ENCODE peak calls at places on chromosomes 4 and X, in seven cellular contexts. One of them, this sample, is unnamed.

GRCh38 chr4:667545-667925 is 6.5 kb downstream of the ATP5ME start:
- DNase-seq in amygdala: no peak
- DNase-seq in AG09309: no peak
- DNase-seq in GM19239: no peak
- DNase-seq in adipocyte: no peak
- DNase-seq in substantia nigra: no peak
- DNase-seq in effector CD4-positive, alpha-beta T cell: no peak
- DNase-seq in this sample: no peak

GRCh38 chr4:121192013-121192412 is 27.9 kb upstream of the TNIP3 start:
- DNase-seq in adipocyte: no peak
- DNase-seq in AG09309: no peak
- DNase-seq in amygdala: no peak
- DNase-seq in substantia nigra: no peak
- DNase-seq in GM19239: no peak
- DNase-seq in effector CD4-positive, alpha-beta T cell: no peak
- DNase-seq in this sample: no peak

GRCh38 chr4:63296773-63297172 is 1112.5 kb downstream of the TECRL start:
- DNase-seq in adipocyte: no peak
- DNase-seq in substantia nigra: no peak
- DNase-seq in amygdala: no peak
- DNase-seq in GM19239: no peak
- DNase-seq in AG09309: no peak
- DNase-seq in effector CD4-positive, alpha-beta T cell: no peak
- DNase-seq in this sample: no peak

GRCh38 chrX:2342878-2343277 is 157.9 kb downstream of the DHRSX start:
- DNase-seq in AG09309: no peak
- DNase-seq in effector CD4-positive, alpha-beta T cell: no peak
- DNase-seq in substantia nigra: no peak
- DNase-seq in GM19239: no peak
- DNase-seq in amygdala: no peak
- DNase-seq in adipocyte: peak; percentile 70
- DNase-seq in this sample: no peak

GRCh38 chr4:73823756-73824155 is 12.7 kb upstream of the CXCL6 start:
- DNase-seq in effector CD4-positive, alpha-beta T cell: no peak
- DNase-seq in GM19239: no peak
- DNase-seq in substantia nigra: no peak
- DNase-seq in amygdala: no peak
- DNase-seq in adipocyte: no peak
- DNase-seq in AG09309: no peak
- DNase-seq in this sample: no peak

GRCh38 chr4:95732061-95732460 is 107.8 kb upstream of the PDHA2 start:
- DNase-seq in substantia nigra: no peak
- DNase-seq in amygdala: no peak
- DNase-seq in adipocyte: peak; percentile 24
- DNase-seq in GM19239: no peak
- DNase-seq in AG09309: no peak
- DNase-seq in effector CD4-positive, alpha-beta T cell: no peak
- DNase-seq in this sample: no peak

GRCh38 chr4:138650917-138651564 is 364.5 kb upstream of the NOCT start:
- DNase-seq in substantia nigra: no peak
- DNase-seq in AG09309: peak; percentile 93
- DNase-seq in amygdala: no peak
- DNase-seq in adipocyte: peak; percentile 66
- DNase-seq in effector CD4-positive, alpha-beta T cell: no peak
- DNase-seq in GM19239: no peak
- DNase-seq in this sample: no peak

GRCh38 chr4:56147371-56147770 is 198.6 kb downstream of the CEP135 start:
- DNase-seq in effector CD4-positive, alpha-beta T cell: no peak
- DNase-seq in adipocyte: peak; percentile 79
- DNase-seq in substantia nigra: no peak
- DNase-seq in GM19239: no peak
- DNase-seq in amygdala: no peak
- DNase-seq in AG09309: no peak
- DNase-seq in this sample: no peak

GRCh38 chr4:87811977-87812376 is 12.6 kb downstream of the IBSP start:
- DNase-seq in AG09309: no peak
- DNase-seq in adipocyte: peak; percentile 17
- DNase-seq in substantia nigra: no peak
- DNase-seq in GM19239: no peak
- DNase-seq in amygdala: no peak
- DNase-seq in effector CD4-positive, alpha-beta T cell: no peak
- DNase-seq in this sample: no peak

GRCh38 chrX:2823795-2824386 is 4.8 kb upstream of the GYG2 start:
- DNase-seq in substantia nigra: peak; percentile 0
- DNase-seq in GM19239: no peak
- DNase-seq in AG09309: no peak
- DNase-seq in effector CD4-positive, alpha-beta T cell: no peak
- DNase-seq in adipocyte: no peak
- DNase-seq in amygdala: no peak
- DNase-seq in this sample: no peak

GRCh38 chrX:120672389-120672788 is 42.5 kb upstream of the C1GALT1C1 start:
- DNase-seq in AG09309: peak; percentile 50
- DNase-seq in amygdala: no peak
- DNase-seq in adipocyte: peak; percentile 78
- DNase-seq in substantia nigra: no peak
- DNase-seq in effector CD4-positive, alpha-beta T cell: no peak
- DNase-seq in GM19239: no peak
- DNase-seq in this sample: no peak

GRCh38 chr4:14168919-14169318 is 541.4 kb upstream of the BOD1L1 start:
- DNase-seq in effector CD4-positive, alpha-beta T cell: no peak
- DNase-seq in adipocyte: peak; percentile 63
- DNase-seq in GM19239: no peak
- DNase-seq in substantia nigra: no peak
- DNase-seq in AG09309: peak; percentile 56
- DNase-seq in amygdala: no peak
- DNase-seq in this sample: no peak

GRCh38 chr4:8846864-8847263 is 24.8 kb downstream of the HMX1 start:
- DNase-seq in substantia nigra: no peak
- DNase-seq in amygdala: no peak
- DNase-seq in effector CD4-positive, alpha-beta T cell: no peak
- DNase-seq in GM19239: no peak
- DNase-seq in AG09309: no peak
- DNase-seq in adipocyte: no peak
- DNase-seq in this sample: no peak

GRCh38 chrX:149962859-149963757 is 24.8 kb upstream of the EOLA2 start:
- DNase-seq in effector CD4-positive, alpha-beta T cell: peak; percentile 4
- DNase-seq in amygdala: no peak
- DNase-seq in adipocyte: peak; percentile 78
- DNase-seq in substantia nigra: no peak
- DNase-seq in AG09309: peak; percentile 8
- DNase-seq in GM19239: no peak
- DNase-seq in this sample: peak; percentile 65